ENCODE peak calls at places on chromosomes 4 and X, in eight cellular contexts. Z is AG09309, T is heart left ventricle, C is Calu3, S is fibroblast of the aortic adventitia, Y is cardiac fibroblast, R is astrocyte of the spinal cord, N is transverse colon. E is an unnamed sample.

GRCh38 chr4:87420431-87420830 is 1.9 kb upstream of the NUDT9 start:
- DNase-seq in Y (no peak), R (no peak), Z (no peak), C (no peak), N (no peak), T (no peak), S (no peak), E (no peak)

GRCh38 chrX:125436855-125437254 is 117.2 kb downstream of the TEX13C start:
- DNase-seq in Y (peak; percentile 0), T (no peak), Z (no peak), S (no peak), N (no peak), R (peak; percentile 9), C (no peak), E (no peak)

GRCh38 chr4:189514209-189514608 is 426.5 kb upstream of the FRG1 start:
- DNase-seq in Z (no peak), Y (no peak), R (no peak), T (no peak), S (no peak), N (no peak), C (no peak), E (no peak)

GRCh38 chrX:67353651-67354370 is 190.0 kb upstream of the AR start:
- DNase-seq in R (no peak), Y (no peak), T (no peak), C (no peak), S (no peak), Z (no peak), N (no peak), E (no peak)

GRCh38 chr4:26879805-26880204 is 19.2 kb downstream of the STIM2 start:
- DNase-seq in T (no peak), Y (no peak), Z (no peak), S (no peak), N (no peak), C (no peak), R (no peak), E (no peak)

GRCh38 chr4:98522603-98523395 is 135.6 kb downstream of the TSPAN5 start:
- DNase-seq in N (no peak), S (peak; percentile 80), R (peak; percentile 95), T (no peak), C (no peak), Z (no peak), Y (peak; percentile 75), E (no peak)

GRCh38 chr4:6430927-6431326 is 41.5 kb downstream of the PPP2R2C start:
- DNase-seq in N (no peak), R (no peak), Z (no peak), Y (no peak), S (no peak), T (peak; percentile 25), C (no peak), E (no peak)

GRCh38 chr4:94032754-94033153 is 174.9 kb upstream of the SMARCAD1 start:
- DNase-seq in T (no peak), R (peak; percentile 68), Y (no peak), Z (no peak), S (no peak), N (no peak), C (no peak), E (no peak)

GRCh38 chr4:107857741-107858140 is 33.0 kb downstream of the SGMS2 start:
- DNase-seq in C (no peak), Z (no peak), T (no peak), N (no peak), Y (no peak), S (no peak), R (no peak), E (no peak)

GRCh38 chr4:145438298-145438697 is 43.4 kb upstream of the SMAD1 start:
- DNase-seq in C (no peak), T (no peak), Y (no peak), R (no peak), S (no peak), Z (no peak), N (no peak), E (no peak)

GRCh38 chr4:146222313-146222712 is 8.0 kb downstream of the REELD1 start:
- DNase-seq in C (peak; percentile 16), Z (peak; percentile 1), T (no peak), R (peak; percentile 42), N (no peak), Y (peak; percentile 44), S (peak; percentile 32), E (no peak)

GRCh38 chrX:48794340-48794920 is 7.4 kb upstream of the HDAC6 start:
- DNase-seq in T (no peak), R (no peak), N (no peak), Z (no peak), S (no peak), C (no peak), Y (no peak), E (no peak)

GRCh38 chr4:6250235-6250983 is 19.2 kb upstream of the WFS1 start:
- DNase-seq in S (peak; percentile 79), C (peak; percentile 40), Z (peak; percentile 20), Y (peak; percentile 74), N (no peak), R (peak; percentile 65), T (peak; percentile 13), E (no peak)

GRCh38 chr4:120801171-120801758 is 121.3 kb downstream of the PRDM5 start:
- DNase-seq in Z (peak; percentile 25), S (peak; percentile 93), N (no peak), Y (peak; percentile 78), T (no peak), C (no peak), R (peak; percentile 60), E (peak; percentile 21)

GRCh38 chrX:15737957-15738685 is at the start of gene CA5B:
- DNase-seq in Z (no peak), C (peak; percentile 99), R (peak; percentile 88), S (peak; percentile 81), Y (peak; percentile 93), T (peak; percentile 96), N (peak; percentile 99), E (peak; percentile 83)

GRCh38 chr4:148061139-148061476 is 329.2 kb downstream of the ARHGAP10 start:
- DNase-seq in R (no peak), Y (no peak), N (no peak), S (no peak), Z (no peak), C (no peak), T (no peak), E (no peak)

GRCh38 chr4:98919996-98920395 is 8.9 kb downstream of the EIF4E start:
- DNase-seq in C (no peak), Z (no peak), R (peak; percentile 53), S (peak; percentile 59), Y (peak; percentile 55), N (no peak), T (no peak), E (no peak)

GRCh38 chr4:13645075-13645474 is 17.6 kb upstream of the BOD1L1 start:
- DNase-seq in Z (no peak), R (no peak), Y (no peak), T (no peak), C (no peak), N (no peak), S (no peak), E (no peak)
- TF ChIP-seq CTCF in Z (no peak), R (peak; percentile 11), Y (peak; percentile 9), T (no peak), C (no peak), N (no peak), S (no peak), E (peak; percentile 16)

DNA sequence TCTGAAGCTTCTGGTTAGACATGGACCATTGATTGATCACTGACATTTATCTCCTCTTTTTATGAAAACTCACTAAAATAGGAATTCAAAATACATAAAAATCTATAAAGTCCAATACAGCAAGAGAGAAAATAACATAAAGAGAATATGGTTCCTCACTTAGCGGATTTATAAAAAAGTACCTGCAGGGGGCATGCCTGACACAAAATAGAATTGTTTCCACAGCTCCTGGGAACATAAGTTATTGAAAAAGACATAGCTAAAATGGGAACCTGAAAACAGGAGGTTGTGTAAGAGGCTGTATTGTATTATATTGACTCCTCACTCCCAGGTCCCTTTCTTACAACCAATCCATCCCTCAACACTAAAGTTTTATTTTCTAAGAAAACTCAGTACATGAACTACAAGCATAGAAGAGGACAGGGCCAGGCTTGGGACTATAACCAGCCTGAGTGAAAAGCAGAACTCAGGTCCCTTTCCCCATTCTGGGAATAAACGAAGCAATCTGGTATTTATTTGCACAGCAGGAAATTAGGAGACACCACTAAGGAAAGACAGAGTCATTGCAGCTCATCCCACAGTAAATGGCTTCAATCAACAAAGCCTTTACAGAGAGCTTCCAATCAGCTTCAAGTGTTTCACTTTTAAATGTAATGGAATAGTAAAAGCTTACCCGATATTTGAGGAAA is 121.1 kb upstream of the NDST4 start:
- DNase-seq in N (no peak), R (peak; percentile 12), S (no peak), C (peak; percentile 20), T (no peak), Z (no peak), Y (no peak), E (no peak)
- TF ChIP-seq CTCF in N (no peak), R (peak; percentile 37), S (no peak), C (peak; percentile 22), T (no peak), Z (no peak), Y (no peak), E (peak; percentile 34)

DNA sequence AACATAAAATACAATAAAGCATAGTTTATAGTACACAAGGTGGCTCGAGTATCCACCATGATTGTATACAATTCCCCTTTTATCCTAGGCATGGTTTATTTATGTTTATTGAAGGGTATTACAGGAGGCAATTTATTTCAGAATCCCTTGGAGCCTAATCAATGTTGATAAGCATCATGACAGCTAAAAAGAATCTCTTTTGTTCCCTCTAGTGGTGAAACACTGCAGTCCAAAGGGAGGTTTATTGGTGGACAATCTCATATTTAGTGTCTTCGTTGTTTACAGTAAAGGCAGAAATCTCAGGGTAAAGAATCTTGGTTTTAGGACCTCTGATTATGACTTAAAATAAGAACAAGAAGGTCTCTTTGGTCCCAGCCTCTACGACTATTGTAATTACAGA is 1712.5 kb downstream of the C4orf33 start:
- DNase-seq in Y (peak; percentile 6), C (no peak), Z (no peak), N (no peak), S (peak; percentile 5), R (peak; percentile 38), T (no peak), E (no peak)
- TF ChIP-seq CTCF in Y (peak; percentile 51), C (peak; percentile 32), Z (no peak), N (peak; percentile 37), S (peak; percentile 25), R (peak; percentile 74), T (no peak), E (peak; percentile 76)

GRCh38 chrX:37825225-37825842 is 22.0 kb downstream of the DYNLT3 start:
- DNase-seq in T (no peak), R (peak; percentile 43), Z (no peak), Y (peak; percentile 53), C (peak; percentile 52), S (peak; percentile 49), N (peak; percentile 58), E (no peak)
- TF ChIP-seq CTCF in T (peak; percentile 73), R (peak; percentile 80), Z (peak; percentile 89), Y (peak; percentile 84), C (peak; percentile 69), S (peak; percentile 88), N (peak; percentile 89), E (peak; percentile 86)

GRCh38 chrX:50081282-50081955 is 119.4 kb downstream of the AKAP4 start:
- DNase-seq in R (peak; percentile 3), N (peak; percentile 27), S (peak; percentile 37), Y (peak; percentile 45), Z (no peak), C (peak; percentile 54), T (no peak), E (no peak)
- TF ChIP-seq CTCF in R (peak; percentile 32), N (peak; percentile 21), S (peak; percentile 30), Y (peak; percentile 26), Z (peak; percentile 42), C (no peak), T (peak; percentile 34), E (peak; percentile 53)

GRCh38 chr4:63983224-63983623 is 426.0 kb downstream of the TECRL start:
- DNase-seq in S (no peak), C (no peak), R (no peak), N (no peak), T (no peak), Z (no peak), Y (no peak), E (no peak)
- TF ChIP-seq CTCF in S (no peak), C (no peak), R (no peak), N (no peak), T (no peak), Z (no peak), Y (no peak), E (no peak)

E was measured in retinal pigment epithelial cell.